ENCODE peak calls at places on chromosome 1, in six cellular contexts. One of them, this sample, is unnamed.

GRCh38 chr1:171784779-171785178 is 3.3 kb downstream of the METTL13 start:
- DNase-seq in stimulated activated CD4-positive, alpha-beta T cell treated with anti-CD3 and anti-CD28 coated beads, Interleukin-2, amount 100 ng/mL, for 48 hours: no peak
- DNase-seq in cardiac fibroblast: no peak
- DNase-seq in T-helper 1 cell: peak; percentile 60
- DNase-seq in fibroblast of gingiva: no peak
- DNase-seq in activated gamma-delta T cell treated with Interleukin-2 at 50 U/mL for 16 hours: no peak
- DNase-seq in this sample: no peak

GRCh38 chr1:27934818-27935549 is at the start of gene SMPDL3B:
- DNase-seq in fibroblast of gingiva: no peak
- DNase-seq in stimulated activated CD4-positive, alpha-beta T cell treated with anti-CD3 and anti-CD28 coated beads, Interleukin-2, amount 100 ng/mL, for 48 hours: no peak
- DNase-seq in cardiac fibroblast: peak; percentile 9
- DNase-seq in T-helper 1 cell: no peak
- DNase-seq in activated gamma-delta T cell treated with Interleukin-2 at 50 U/mL for 16 hours: no peak
- DNase-seq in this sample: no peak

GRCh38 chr1:47469405-47469759 is 31.5 kb downstream of the FOXD2 start:
- DNase-seq in stimulated activated CD4-positive, alpha-beta T cell treated with anti-CD3 and anti-CD28 coated beads, Interleukin-2, amount 100 ng/mL, for 48 hours: no peak
- DNase-seq in cardiac fibroblast: no peak
- DNase-seq in T-helper 1 cell: no peak
- DNase-seq in activated gamma-delta T cell treated with Interleukin-2 at 50 U/mL for 16 hours: no peak
- DNase-seq in fibroblast of gingiva: no peak
- DNase-seq in this sample: no peak

GRCh38 chr1:216499581-216500272 is 76.5 kb upstream of the USH2A start:
- DNase-seq in activated gamma-delta T cell treated with Interleukin-2 at 50 U/mL for 16 hours: no peak
- DNase-seq in T-helper 1 cell: no peak
- DNase-seq in stimulated activated CD4-positive, alpha-beta T cell treated with anti-CD3 and anti-CD28 coated beads, Interleukin-2, amount 100 ng/mL, for 48 hours: no peak
- DNase-seq in cardiac fibroblast: no peak
- DNase-seq in fibroblast of gingiva: peak; percentile 21
- DNase-seq in this sample: no peak

GRCh38 chr1:51738681-51739080 is 121.8 kb downstream of the OSBPL9 start:
- DNase-seq in activated gamma-delta T cell treated with Interleukin-2 at 50 U/mL for 16 hours: no peak
- DNase-seq in stimulated activated CD4-positive, alpha-beta T cell treated with anti-CD3 and anti-CD28 coated beads, Interleukin-2, amount 100 ng/mL, for 48 hours: no peak
- DNase-seq in fibroblast of gingiva: no peak
- DNase-seq in cardiac fibroblast: no peak
- DNase-seq in T-helper 1 cell: no peak
- DNase-seq in this sample: no peak

GRCh38 chr1:24803220-24803619 is 58.0 kb downstream of the CLIC4 start:
- DNase-seq in T-helper 1 cell: no peak
- DNase-seq in fibroblast of gingiva: peak; percentile 24
- DNase-seq in activated gamma-delta T cell treated with Interleukin-2 at 50 U/mL for 16 hours: no peak
- DNase-seq in stimulated activated CD4-positive, alpha-beta T cell treated with anti-CD3 and anti-CD28 coated beads, Interleukin-2, amount 100 ng/mL, for 48 hours: no peak
- DNase-seq in cardiac fibroblast: peak; percentile 66
- DNase-seq in this sample: no peak

GRCh38 chr1:227449051-227449450 is 114.3 kb upstream of the ZNF678 start:
- DNase-seq in T-helper 1 cell: peak; percentile 17
- DNase-seq in fibroblast of gingiva: no peak
- DNase-seq in stimulated activated CD4-positive, alpha-beta T cell treated with anti-CD3 and anti-CD28 coated beads, Interleukin-2, amount 100 ng/mL, for 48 hours: peak; percentile 37
- DNase-seq in cardiac fibroblast: no peak
- DNase-seq in activated gamma-delta T cell treated with Interleukin-2 at 50 U/mL for 16 hours: no peak
- DNase-seq in this sample: peak; percentile 54

GRCh38 chr1:62585481-62586155 is 11.7 kb upstream of the ANGPTL3 start:
- DNase-seq in cardiac fibroblast: no peak
- DNase-seq in activated gamma-delta T cell treated with Interleukin-2 at 50 U/mL for 16 hours: no peak
- DNase-seq in T-helper 1 cell: no peak
- DNase-seq in stimulated activated CD4-positive, alpha-beta T cell treated with anti-CD3 and anti-CD28 coated beads, Interleukin-2, amount 100 ng/mL, for 48 hours: no peak
- DNase-seq in fibroblast of gingiva: no peak
- DNase-seq in this sample: no peak

GRCh38 chr1:212506666-212507065 is 73.9 kb downstream of the NENF start:
- DNase-seq in T-helper 1 cell: no peak
- DNase-seq in cardiac fibroblast: no peak
- DNase-seq in fibroblast of gingiva: no peak
- DNase-seq in stimulated activated CD4-positive, alpha-beta T cell treated with anti-CD3 and anti-CD28 coated beads, Interleukin-2, amount 100 ng/mL, for 48 hours: no peak
- DNase-seq in activated gamma-delta T cell treated with Interleukin-2 at 50 U/mL for 16 hours: no peak
- DNase-seq in this sample: no peak

GRCh38 chr1:193185861-193186714 is at the start of gene B3GALT2:
- DNase-seq in cardiac fibroblast: peak; percentile 54
- DNase-seq in activated gamma-delta T cell treated with Interleukin-2 at 50 U/mL for 16 hours: no peak
- DNase-seq in stimulated activated CD4-positive, alpha-beta T cell treated with anti-CD3 and anti-CD28 coated beads, Interleukin-2, amount 100 ng/mL, for 48 hours: no peak
- DNase-seq in fibroblast of gingiva: no peak
- DNase-seq in T-helper 1 cell: no peak
- DNase-seq in this sample: no peak

GRCh38 chr1:165917166-165917565 is 89.8 kb downstream of the UCK2 start:
- DNase-seq in T-helper 1 cell: no peak
- DNase-seq in activated gamma-delta T cell treated with Interleukin-2 at 50 U/mL for 16 hours: no peak
- DNase-seq in fibroblast of gingiva: no peak
- DNase-seq in stimulated activated CD4-positive, alpha-beta T cell treated with anti-CD3 and anti-CD28 coated beads, Interleukin-2, amount 100 ng/mL, for 48 hours: no peak
- DNase-seq in cardiac fibroblast: no peak
- DNase-seq in this sample: no peak

GRCh38 chr1:4531842-4532241 is 122.6 kb upstream of the AJAP1 start:
- DNase-seq in cardiac fibroblast: no peak
- DNase-seq in activated gamma-delta T cell treated with Interleukin-2 at 50 U/mL for 16 hours: no peak
- DNase-seq in T-helper 1 cell: no peak
- DNase-seq in stimulated activated CD4-positive, alpha-beta T cell treated with anti-CD3 and anti-CD28 coated beads, Interleukin-2, amount 100 ng/mL, for 48 hours: no peak
- DNase-seq in fibroblast of gingiva: no peak
- DNase-seq in this sample: no peak

GRCh38 chr1:21935891-21936365 is 1.2 kb downstream of the HSPG2 start:
- DNase-seq in T-helper 1 cell: no peak
- DNase-seq in stimulated activated CD4-positive, alpha-beta T cell treated with anti-CD3 and anti-CD28 coated beads, Interleukin-2, amount 100 ng/mL, for 48 hours: no peak
- DNase-seq in cardiac fibroblast: peak; percentile 35
- DNase-seq in fibroblast of gingiva: no peak
- DNase-seq in activated gamma-delta T cell treated with Interleukin-2 at 50 U/mL for 16 hours: no peak
- DNase-seq in this sample: no peak

GRCh38 chr1:84998642-84999280 is 1.8 kb upstream of the MCOLN2 start:
- DNase-seq in activated gamma-delta T cell treated with Interleukin-2 at 50 U/mL for 16 hours: peak; percentile 47
- DNase-seq in T-helper 1 cell: peak; percentile 75
- DNase-seq in stimulated activated CD4-positive, alpha-beta T cell treated with anti-CD3 and anti-CD28 coated beads, Interleukin-2, amount 100 ng/mL, for 48 hours: no peak
- DNase-seq in cardiac fibroblast: peak; percentile 20
- DNase-seq in fibroblast of gingiva: no peak
- DNase-seq in this sample: peak; percentile 79

GRCh38 chr1:3308053-3308452 is 146.4 kb upstream of the ARHGEF16 start:
- DNase-seq in T-helper 1 cell: no peak
- DNase-seq in cardiac fibroblast: no peak
- DNase-seq in activated gamma-delta T cell treated with Interleukin-2 at 50 U/mL for 16 hours: no peak
- DNase-seq in stimulated activated CD4-positive, alpha-beta T cell treated with anti-CD3 and anti-CD28 coated beads, Interleukin-2, amount 100 ng/mL, for 48 hours: no peak
- DNase-seq in fibroblast of gingiva: no peak
- DNase-seq in this sample: no peak

GRCh38 chr1:37391181-37391949 is 83.0 kb upstream of the ZC3H12A start:
- DNase-seq in T-helper 1 cell: no peak
- DNase-seq in activated gamma-delta T cell treated with Interleukin-2 at 50 U/mL for 16 hours: no peak
- DNase-seq in cardiac fibroblast: no peak
- DNase-seq in fibroblast of gingiva: no peak
- DNase-seq in stimulated activated CD4-positive, alpha-beta T cell treated with anti-CD3 and anti-CD28 coated beads, Interleukin-2, amount 100 ng/mL, for 48 hours: no peak
- DNase-seq in this sample: no peak

GRCh38 chr1:82273816-82274215 is 473.1 kb downstream of the ADGRL2 start:
- DNase-seq in cardiac fibroblast: peak; percentile 10
- DNase-seq in stimulated activated CD4-positive, alpha-beta T cell treated with anti-CD3 and anti-CD28 coated beads, Interleukin-2, amount 100 ng/mL, for 48 hours: no peak
- DNase-seq in T-helper 1 cell: no peak
- DNase-seq in fibroblast of gingiva: peak; percentile 41
- DNase-seq in activated gamma-delta T cell treated with Interleukin-2 at 50 U/mL for 16 hours: no peak
- DNase-seq in this sample: no peak

GRCh38 chr1:211991695-211992094 is 43.7 kb downstream of the INTS7 start:
- DNase-seq in cardiac fibroblast: no peak
- DNase-seq in T-helper 1 cell: no peak
- DNase-seq in stimulated activated CD4-positive, alpha-beta T cell treated with anti-CD3 and anti-CD28 coated beads, Interleukin-2, amount 100 ng/mL, for 48 hours: no peak
- DNase-seq in fibroblast of gingiva: no peak
- DNase-seq in activated gamma-delta T cell treated with Interleukin-2 at 50 U/mL for 16 hours: no peak
- DNase-seq in this sample: no peak